ENCODE peak calls at places on chromosomes 7 and 10, in eight cellular contexts. D is DMS153, V is EL, M is GM03348, T is SW 1271, J is D341Med, L is breast epithelium, Z is fibroblast of pulmonary artery. F is an unnamed sample.

GRCh38 chr10:86035791-86036543 is 330.6 kb downstream of the GRID1 start:
- DNase-seq in D (no peak), L (no peak), V (no peak), M (no peak), J (no peak), Z (no peak), T (no peak), F (no peak)

GRCh38 chr10:121900443-121901174 is 27.2 kb downstream of the ATE1 start:
- DNase-seq in D (peak), J (peak), T (peak), M (peak), Z (peak), L (no peak), V (peak), F (peak)

GRCh38 chr7:2641406-2642393 is 9.9 kb downstream of the TTYH3 start:
- DNase-seq in Z (peak), V (peak), M (peak), J (no peak), T (peak), D (no peak), L (peak), F (peak)

GRCh38 chr7:132504851-132505250 is 71.4 kb downstream of the PLXNA4 start:
- DNase-seq in D (no peak), L (no peak), T (no peak), M (no peak), Z (no peak), J (no peak), V (no peak), F (no peak)

GRCh38 chr7:93690021-93690420 is 115.5 kb upstream of the CALCR start:
- DNase-seq in L (no peak), T (no peak), J (no peak), D (no peak), V (no peak), Z (no peak), M (no peak), F (no peak)

GRCh38 chr10:123999956-124000615 is 93.3 kb downstream of the CHST15 start:
- DNase-seq in T (no peak), J (peak), M (peak), Z (no peak), D (no peak), V (no peak), L (no peak), F (no peak)

GRCh38 chr10:30825495-30825894 is 195.9 kb upstream of the LYZL2 start:
- DNase-seq in D (no peak), Z (no peak), V (no peak), T (no peak), M (no peak), J (no peak), L (no peak), F (no peak)

GRCh38 chr10:102033787-102034186 is 22.2 kb downstream of the ARMH3 start:
- DNase-seq in D (no peak), Z (no peak), M (no peak), V (no peak), L (no peak), T (no peak), J (no peak), F (no peak)

GRCh38 chr10:110376021-110376773 is 71.5 kb upstream of the SMNDC1 start:
- DNase-seq in V (no peak), L (peak), Z (no peak), D (no peak), J (no peak), T (no peak), M (no peak), F (no peak)

GRCh38 chr7:155692317-155692716 is 47.9 kb downstream of the RBM33 start:
- DNase-seq in L (no peak), D (no peak), J (no peak), M (no peak), T (no peak), Z (no peak), V (no peak), F (no peak)

GRCh38 chr7:1064581-1064980 is 20.2 kb downstream of the GPR146 start:
- DNase-seq in V (no peak), L (no peak), Z (no peak), J (no peak), D (no peak), T (no peak), M (no peak), F (no peak)

GRCh38 chr7:8923164-8923806 is 489.9 kb downstream of the NXPH1 start:
- DNase-seq in D (no peak), J (no peak), Z (no peak), M (no peak), V (no peak), L (no peak), T (no peak), F (no peak)

GRCh38 chr10:124381011-124381591 is 37.6 kb downstream of the OAT start:
- DNase-seq in Z (no peak), D (peak), J (no peak), L (no peak), V (no peak), M (no peak), T (no peak), F (no peak)

GRCh38 chr10:58460157-58460556 is 52.5 kb upstream of the BICC1 start:
- DNase-seq in V (no peak), Z (no peak), M (no peak), J (no peak), L (no peak), D (no peak), T (no peak), F (no peak)

GRCh38 chr7:100247152-100247757 is 27.5 kb downstream of the PVRIG start:
- DNase-seq in V (peak), J (peak), L (peak), M (peak), T (peak), D (peak), Z (peak), F (no peak)

GRCh38 chr10:128059266-128059850 is 66.9 kb downstream of the MKI67 start:
- DNase-seq in T (no peak), J (no peak), L (no peak), M (no peak), Z (no peak), D (no peak), V (no peak), F (no peak)

GRCh38 chr7:148484486-148484885 is 106.1 kb upstream of the C7orf33 start:
- DNase-seq in Z (no peak), D (no peak), M (no peak), V (no peak), J (no peak), T (no peak), L (no peak), F (no peak)

GRCh38 chr7:33852838-33853237 is 52.5 kb upstream of the BMPER start:
- DNase-seq in J (no peak), L (no peak), T (no peak), Z (no peak), V (no peak), M (no peak), D (no peak), F (no peak)

GRCh38 chr7:44327981-44328380 is 2.6 kb upstream of the CAMK2B start:
- DNase-seq in D (no peak), Z (no peak), J (no peak), T (no peak), V (no peak), L (peak), M (no peak), F (no peak)

GRCh38 chr10:77158666-77159065 is 478.9 kb downstream of the KCNMA1 start:
- DNase-seq in T (no peak), M (no peak), L (no peak), J (no peak), V (no peak), D (no peak), Z (no peak), F (no peak)

GRCh38 chr7:29431686-29432085 is 131.9 kb upstream of the PRR15 start:
- DNase-seq in V (no peak), Z (no peak), M (no peak), T (no peak), J (no peak), L (no peak), D (no peak), F (no peak)

GRCh38 chr7:132573237-132573636 is 3.0 kb downstream of the PLXNA4 start:
- DNase-seq in D (no peak), M (no peak), J (no peak), Z (no peak), V (no peak), L (no peak), T (no peak), F (no peak)

GRCh38 chr10:106076496-106076895 is 1088.0 kb downstream of the SORCS1 start:
- DNase-seq in J (no peak), D (no peak), T (no peak), Z (peak), V (no peak), L (no peak), M (no peak), F (no peak)